ENCODE peak calls at places on chromosomes 5 and 9, in five cellular contexts. Q is NAMALWA; L is pancreas; X is ELR; P is activated T-cell treated with anti-CD3 and anti-CD28 coated beads, Interleukin-2, amount 50 U/mL, for 48 hours. A is an unnamed sample.

GRCh38 chr9:32264171-32264862 is 120.1 kb upstream of the ACO1 start:
- DNase-seq in Q (no peak), L (no peak), X (no peak), P (no peak), A (no peak)

GRCh38 chr5:139759219-139759721 is 36.3 kb upstream of the PSD2 start:
- DNase-seq in Q (no peak), L (peak; percentile 46), X (no peak), P (no peak), A (no peak)

GRCh38 chr9:131562032-131562959 is 17.0 kb downstream of the PRRT1B start:
- DNase-seq in Q (no peak), L (no peak), X (peak; percentile 34), P (no peak), A (no peak)

GRCh38 chr5:77200663-77201062 is 9.8 kb upstream of the PDE8B start:
- DNase-seq in Q (no peak), L (no peak), X (no peak), P (no peak), A (no peak)

GRCh38 chr9:113620016-113620376 is 156.5 kb downstream of the RGS3 start:
- DNase-seq in Q (no peak), L (no peak), X (no peak), P (no peak), A (no peak)

GRCh38 chr9:69174645-69175487 is 789 bp downstream of the TJP2 start:
- DNase-seq in Q (peak; percentile 40), L (no peak), X (peak; percentile 98), P (peak; percentile 72), A (no peak)

GRCh38 chr5:144088211-144088965 is 82.1 kb downstream of the YIPF5 start:
- DNase-seq in Q (no peak), L (no peak), X (no peak), P (no peak), A (no peak)

GRCh38 chr5:123718238-123718637 is 206.3 kb downstream of the CSNK1G3 start:
- DNase-seq in Q (no peak), L (no peak), X (no peak), P (no peak), A (no peak)

GRCh38 chr5:54740141-54740540 is 222.6 kb downstream of the SNX18 start:
- DNase-seq in Q (no peak), L (no peak), X (no peak), P (no peak), A (no peak)

GRCh38 chr9:36470891-36471290 is 70.8 kb upstream of the RNF38 start:
- DNase-seq in Q (peak; percentile 83), L (no peak), X (peak; percentile 86), P (peak; percentile 64), A (peak; percentile 73)

GRCh38 chr5:107449369-107449768 is 221.4 kb downstream of the EFNA5 start:
- DNase-seq in Q (peak; percentile 87), L (no peak), X (no peak), P (no peak), A (no peak)

GRCh38 chr9:73121375-73121935 is 30.2 kb upstream of the ANXA1 start:
- DNase-seq in Q (no peak), L (no peak), X (peak; percentile 43), P (no peak), A (no peak)

A was measured in Right ventricle myocardium superior.